ENCODE peak calls at places on chromosomes 1 and 21, in four cellular contexts. J is Kasumi-1; K is stimulated activated CD8-positive, alpha-beta memory T cell treated with anti-CD3 and anti-CD28 coated beads, Interleukin-12 subunit alpha, Interleukin-12 subunit beta, amount 100 ng/mL, for 4 hours; H is A172. O is an unnamed sample.

GRCh38 chr1:212691561-212692071 is 8.0 kb downstream of the BATF3 start:
- DNase-seq in J (no peak), H (no peak), K (no peak), O (no peak)

GRCh38 chr21:44902268-44903053 is 18.2 kb downstream of the ITGB2 start:
- DNase-seq in J (no peak), K (no peak), H (no peak), O (no peak)

GRCh38 chr1:76939107-76939816 is 72.0 kb downstream of the ST6GALNAC5 start:
- DNase-seq in J (no peak), H (peak), K (no peak), O (no peak)

GRCh38 chr1:229254910-229255541 is 15.9 kb upstream of the RAB4A start:
- DNase-seq in J (peak), H (peak), K (no peak), O (no peak)

GRCh38 chr1:59163268-59164092 is 133.4 kb upstream of the FGGY start:
- DNase-seq in H (peak), J (no peak), K (no peak), O (peak)

GRCh38 chr1:206824327-206824726 is 41.1 kb upstream of the IL20 start:
- DNase-seq in H (no peak), K (no peak), J (peak), O (no peak)

GRCh38 chr21:42343963-42344510 is 6.8 kb downstream of the TFF2 start:
- DNase-seq in K (no peak), H (no peak), J (no peak), O (no peak)

GRCh38 chr1:91884459-91885290 is 1.3 kb downstream of the TGFBR3 start:
- DNase-seq in H (no peak), K (no peak), J (no peak), O (no peak)

GRCh38 chr1:91383461-91383860 is 21.2 kb downstream of the HFM1 start:
- DNase-seq in K (no peak), J (no peak), H (no peak), O (no peak)

GRCh38 chr1:175750366-175751111 is 7.1 kb upstream of the TNR start:
- DNase-seq in H (no peak), J (no peak), K (no peak), O (no peak)

GRCh38 chr1:74523873-74524480 is 11.6 kb upstream of the LRRC53 start:
- DNase-seq in H (no peak), J (no peak), K (no peak), O (no peak)

GRCh38 chr21:43782741-43783700 is 6.4 kb upstream of the RRP1 start:
- DNase-seq in H (no peak), J (peak), K (no peak), O (no peak)

GRCh38 chr1:108747128-108747827 is 804 bp downstream of the STXBP3 start:
- DNase-seq in J (peak), H (peak), K (no peak), O (peak)

GRCh38 chr21:31180256-31181088 is 142.2 kb upstream of the KRTAP19-8 start:
- DNase-seq in K (no peak), J (peak), H (peak), O (no peak)

GRCh38 chr1:205456868-205457724 is 1.3 kb upstream of the BLACAT1 start:
- DNase-seq in H (no peak), J (no peak), K (no peak), O (no peak)

GRCh38 chr1:146032613-146033219 is 11.2 kb upstream of the HJV start:
- DNase-seq in H (peak), J (peak), K (no peak), O (peak)

GRCh38 chr1:48644950-48645605 is 131.6 kb downstream of the BEND5 start:
- DNase-seq in J (no peak), K (no peak), H (no peak), O (no peak)